ENCODE peak calls at places on chromosomes 13 and 19, in ten cellular contexts. V is left ventricle myocardium inferior, T is PC-3, M is mammary epithelial cell, E is tibial nerve, S is esophagus muscularis mucosa, B is heart right ventricle, Z is AG10803, J is retinal pigment epithelial cell, I is astrocyte. Y is an unnamed sample.

GRCh38 chr13:113926951-113927660 is 46.8 kb downstream of the C13orf46 start:
- DNase-seq in V (peak; percentile 64), T (no peak), M (no peak), E (no peak), S (no peak), B (peak; percentile 63), Z (peak; percentile 43), J (no peak), I (no peak), Y (no peak)

GRCh38 chr13:33401238-33401637 is 115.7 kb upstream of the STARD13 start:
- DNase-seq in V (no peak), T (no peak), M (no peak), E (no peak), S (no peak), B (peak; percentile 22), Z (no peak), J (no peak), I (no peak), Y (no peak)

GRCh38 chr13:27024062-27024461 is 147.5 kb downstream of the USP12 start:
- DNase-seq in V (no peak), T (no peak), M (no peak), E (no peak), S (no peak), B (no peak), Z (no peak), J (no peak), I (no peak), Y (no peak)

GRCh38 chr13:93637852-93638251 is 411.2 kb downstream of the GPC6 start:
- DNase-seq in V (no peak), T (no peak), M (no peak), E (no peak), S (no peak), B (no peak), Z (no peak), J (no peak), I (no peak), Y (no peak)

GRCh38 chr19:23777216-23777615 is 18.5 kb upstream of the ZNF681 start:
- DNase-seq in V (no peak), T (no peak), M (peak; percentile 56), E (no peak), S (peak; percentile 10), B (no peak), Z (no peak), J (no peak), I (no peak), Y (no peak)

GRCh38 chr19:5292453-5292842 is 48.2 kb downstream of the PTPRS start:
- DNase-seq in V (no peak), T (peak; percentile 38), M (no peak), E (peak; percentile 27), S (no peak), B (peak; percentile 69), Z (peak; percentile 25), J (no peak), I (no peak), Y (no peak)

GRCh38 chr19:45428385-45429231 is 4.9 kb upstream of the ERCC1 start:
- DNase-seq in V (peak; percentile 70), T (peak; percentile 30), M (no peak), E (no peak), S (no peak), B (peak; percentile 79), Z (peak; percentile 52), J (no peak), I (no peak), Y (peak; percentile 48)

GRCh38 chr13:112734696-112735547 is 45.1 kb downstream of the ATP11A start:
- DNase-seq in V (no peak), T (no peak), M (no peak), E (no peak), S (no peak), B (no peak), Z (peak; percentile 66), J (no peak), I (no peak), Y (no peak)

GRCh38 chr13:99376924-99377323 is 69.7 kb upstream of the GPR183 start:
- DNase-seq in V (no peak), T (no peak), M (no peak), E (no peak), S (no peak), B (no peak), Z (no peak), J (no peak), I (no peak), Y (no peak)

GRCh38 chr13:99375806-99376080 is 68.5 kb upstream of the GPR183 start:
- DNase-seq in V (no peak), T (no peak), M (no peak), E (no peak), S (no peak), B (no peak), Z (no peak), J (no peak), I (no peak), Y (no peak)

GRCh38 chr13:99377641-99378040 is 70.4 kb upstream of the GPR183 start:
- DNase-seq in V (no peak), T (no peak), M (no peak), E (no peak), S (no peak), B (no peak), Z (no peak), J (no peak), I (no peak), Y (no peak)

GRCh38 chr13:99374994-99375805 is 68.0 kb upstream of the GPR183 start:
- DNase-seq in V (no peak), T (no peak), M (no peak), E (no peak), S (no peak), B (no peak), Z (no peak), J (no peak), I (no peak), Y (no peak)

DNA sequence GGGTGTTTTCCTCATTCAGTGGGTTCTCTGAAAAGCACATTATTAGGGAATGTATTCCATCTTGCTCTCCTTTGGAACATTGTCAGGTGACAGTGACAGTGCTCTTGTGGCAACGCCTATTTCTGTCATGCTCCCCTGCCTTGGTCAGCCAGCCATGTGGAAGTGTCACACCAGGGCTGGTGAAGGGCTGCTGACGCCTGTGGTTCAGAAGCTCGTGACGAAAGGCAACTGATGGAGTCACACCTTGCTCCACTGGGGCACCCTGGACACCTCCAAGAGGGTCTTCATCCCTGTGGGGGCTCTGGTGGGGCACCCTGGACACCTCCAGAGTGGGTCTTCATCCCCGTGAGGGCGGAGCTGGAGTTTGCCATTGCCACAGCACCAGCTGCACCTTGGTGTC is 68.9 kb upstream of the GPR183 start:
- DNase-seq in V (no peak), T (no peak), M (no peak), E (peak; percentile 33), S (no peak), B (no peak), Z (no peak), J (no peak), I (no peak), Y (no peak)
- H3K4me3 ChIP-seq in V (no peak overlapping the region), T (no peak overlapping the region), M (no peak overlapping the region), E (no peak overlapping the region), S (no peak overlapping the region), B (no peak overlapping the region), Z (no peak overlapping the region), J (no peak overlapping the region), I (no peak overlapping the region), Y (no peak overlapping the region)

GRCh38 chr19:15418588-15419412 is at the start of gene AKAP8L:
- DNase-seq in V (peak; percentile 99), T (peak; percentile 99), M (peak; percentile 99), E (peak; percentile 100), S (peak; percentile 100), B (peak; percentile 97), Z (peak; percentile 100), J (peak; percentile 99), I (peak; percentile 99), Y (peak; percentile 100)

GRCh38 chr19:15421136-15421535 is 2.3 kb upstream of the AKAP8L start:
- DNase-seq in V (no peak), T (no peak), M (no peak), E (no peak), S (no peak), B (no peak), Z (no peak), J (no peak), I (no peak), Y (no peak)

GRCh38 chr19:15418112-15418587 is 638 bp downstream of the AKAP8L start:
- DNase-seq in V (no peak), T (peak; percentile 26), M (no peak), E (no peak), S (no peak), B (no peak), Z (peak; percentile 23), J (no peak), I (no peak), Y (peak; percentile 23)

GRCh38 chr19:15417699-15418098 is 1.1 kb downstream of the AKAP8L start:
- DNase-seq in V (no peak), T (peak; percentile 6), M (peak; percentile 9), E (no peak), S (no peak), B (no peak), Z (no peak), J (no peak), I (peak; percentile 34), Y (peak; percentile 32)

DNA sequence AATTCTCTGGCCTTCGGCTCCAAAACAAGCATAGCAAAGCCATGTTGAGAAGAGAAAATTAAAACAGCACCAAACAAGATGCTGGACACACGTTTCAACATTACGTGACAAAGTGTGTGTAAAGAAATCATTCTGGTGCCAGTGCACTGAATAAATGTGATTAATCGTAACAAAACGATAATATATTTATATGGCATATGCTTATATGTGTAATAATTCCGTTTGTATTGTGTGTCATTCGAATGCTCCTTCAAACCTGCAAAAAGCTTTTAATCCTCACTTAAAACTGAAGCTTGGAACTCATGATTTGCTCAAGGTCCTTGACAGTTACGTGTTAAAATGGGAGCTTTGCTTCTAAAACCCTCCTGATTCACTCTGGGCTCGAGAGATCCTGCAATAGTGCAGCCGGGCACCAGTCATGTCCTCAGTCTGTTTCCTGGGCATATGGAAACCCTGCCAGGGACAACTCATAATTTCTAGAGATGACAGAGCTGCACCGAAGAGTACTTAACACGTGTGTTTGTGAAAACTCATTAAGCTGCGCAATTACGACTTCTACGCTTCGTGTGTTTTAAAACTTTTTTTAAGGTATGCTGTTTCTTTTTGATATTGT is 731 bp upstream of the AKAP8L start:
- DNase-seq in V (no peak), T (peak; percentile 43), M (no peak), E (no peak), S (no peak), B (no peak), Z (peak; percentile 39), J (no peak), I (no peak), Y (no peak)
- TF ChIP-seq CTCF in V (peak; percentile 12), T (peak; percentile 16), M (no peak), E (no peak), S (no peak), B (no peak), Z (no peak), J (no peak), I (no peak), Y (no peak)

GRCh38 chr19:41426116-41426841 is 895 bp downstream of the B3GNT8 start:
- DNase-seq in V (peak; percentile 27), T (no peak), M (no peak), E (no peak), S (no peak), B (no peak), Z (no peak), J (no peak), I (no peak), Y (no peak)

GRCh38 chr19:41426952-41427646 is at the start of gene B3GNT8:
- DNase-seq in V (peak; percentile 90), T (no peak), M (peak; percentile 84), E (peak; percentile 71), S (peak; percentile 95), B (peak; percentile 90), Z (peak; percentile 69), J (no peak), I (peak; percentile 22), Y (peak; percentile 70)

GRCh38 chr19:41430907-41431306 is 3.7 kb upstream of the B3GNT8 start:
- DNase-seq in V (no peak), T (no peak), M (no peak), E (no peak), S (no peak), B (no peak), Z (peak; percentile 30), J (no peak), I (no peak), Y (no peak)

GRCh38 chr19:41427647-41428480 is 690 bp upstream of the B3GNT8 start:
- DNase-seq in V (peak; percentile 58), T (no peak), M (no peak), E (peak; percentile 20), S (no peak), B (peak; percentile 44), Z (peak; percentile 15), J (no peak), I (no peak), Y (peak; percentile 22)

GRCh38 chr19:41428481-41428859 is 1.3 kb upstream of the B3GNT8 start:
- DNase-seq in V (no peak), T (no peak), M (no peak), E (no peak), S (no peak), B (no peak), Z (no peak), J (no peak), I (no peak), Y (no peak)
- H3K4me3 ChIP-seq in V (peak overlapping the region; percentile 74), T (no peak overlapping the region), M (peak overlapping the region; percentile 67), E (peak overlapping the region; percentile 60), S (peak overlapping the region; percentile 71), B (peak overlapping the region; percentile 66), Z (peak overlapping the region; percentile 65), J (no peak overlapping the region), I (no peak overlapping the region), Y (no peak overlapping the region)

DNA sequence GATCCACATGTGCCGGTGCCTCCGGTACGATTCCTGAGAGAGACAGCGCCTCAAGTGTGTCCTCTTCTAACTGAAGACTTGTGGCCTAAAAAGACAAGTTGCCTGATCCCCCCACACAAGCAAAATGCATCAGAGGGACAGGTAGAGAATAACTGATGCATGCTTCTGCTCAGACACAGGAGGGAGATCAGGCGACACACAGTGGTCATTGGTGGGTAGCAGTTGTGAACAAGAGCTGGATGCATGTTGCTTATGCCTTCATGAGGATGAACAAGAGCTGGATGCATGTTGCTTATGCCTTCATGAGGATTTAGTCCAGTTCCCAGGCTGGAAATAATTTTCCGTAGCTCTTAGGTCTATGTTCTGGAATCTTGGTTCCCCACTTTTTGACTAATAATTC is 505.6 kb downstream of the MYO16 start:
- DNase-seq in V (no peak), T (peak; percentile 17), M (no peak), E (no peak), S (no peak), B (no peak), Z (no peak), J (no peak), I (no peak), Y (peak; percentile 32)
- TF ChIP-seq CTCF in V (no peak), T (peak; percentile 47), M (no peak), E (no peak), S (no peak), B (no peak), Z (no peak), J (no peak), I (no peak), Y (peak; percentile 38)

Y was measured in choroid plexus epithelial cell.